ENCODE peak calls at places on chromosome 3, in ten cellular contexts. U is SK-N-SH, I is cardiac muscle cell, Y is stomach, T is esophagus muscularis mucosa, G is astrocyte of the cerebellum, D is body of pancreas, C is AG04450, E is dorsolateral prefrontal cortex, V is foreskin fibroblast. W is an unnamed sample.

GRCh38 chr3:25679166-25679565 is 14.5 kb upstream of the TOP2B start:
- DNase-seq in I (no peak), G (no peak), E (no peak), U (peak; percentile 27), Y (no peak), V (no peak), C (no peak), T (no peak), D (no peak), W (no peak)

GRCh38 chr3:150239764-150240163 is 168.3 kb upstream of the TSC22D2 start:
- DNase-seq in C (no peak), G (no peak), U (no peak), I (no peak), V (no peak), E (no peak), T (no peak), D (no peak), Y (no peak), W (no peak)

GRCh38 chr3:130960139-130960779 is 66.4 kb downstream of the ASTE1 start:
- DNase-seq in G (no peak), D (no peak), E (no peak), U (no peak), T (no peak), V (peak; percentile 67), C (no peak), Y (no peak), I (peak; percentile 7), W (no peak)

GRCh38 chr3:115834068-115834467 is 210.8 kb downstream of the GAP43 start:
- DNase-seq in U (no peak), T (no peak), Y (no peak), C (peak; percentile 70), V (peak; percentile 81), D (no peak), E (no peak), I (no peak), G (peak; percentile 85), W (peak; percentile 53)

GRCh38 chr3:186259612-186260383 is 102.2 kb downstream of the DGKG start:
- DNase-seq in Y (peak; percentile 82), U (peak; percentile 90), G (no peak), V (peak; percentile 75), E (peak; percentile 59), D (peak; percentile 85), I (peak; percentile 86), T (no peak), C (no peak), W (no peak)

GRCh38 chr3:97360804-97361203 is 403.8 kb upstream of the ARL6 start:
- DNase-seq in G (no peak), I (no peak), C (no peak), D (no peak), E (no peak), V (no peak), Y (no peak), U (no peak), T (no peak), W (no peak)

GRCh38 chr3:20320489-20320888 is 134.5 kb upstream of the SGO1 start:
- DNase-seq in I (no peak), Y (peak; percentile 65), E (no peak), D (peak; percentile 74), C (no peak), U (no peak), G (no peak), T (no peak), V (no peak), W (no peak)

GRCh38 chr3:31957106-31957505 is 24.0 kb downstream of the OSBPL10 start:
- DNase-seq in U (no peak), E (no peak), G (no peak), V (no peak), C (no peak), Y (no peak), D (no peak), T (peak; percentile 31), I (no peak), W (no peak)

GRCh38 chr3:110178965-110179364 is 841.6 kb upstream of the DPPA4 start:
- DNase-seq in E (no peak), I (no peak), T (no peak), Y (no peak), C (no peak), V (peak; percentile 38), D (no peak), U (no peak), G (no peak), W (no peak)

GRCh38 chr3:128188958-128189357 is 35.7 kb downstream of the EEFSEC start:
- DNase-seq in G (no peak), C (no peak), U (no peak), E (no peak), T (peak; percentile 62), I (no peak), Y (no peak), V (peak; percentile 33), D (no peak), W (no peak)

GRCh38 chr3:134028486-134029255 is 1.1 kb downstream of the SLCO2A1 start:
- DNase-seq in D (no peak), G (no peak), I (peak; percentile 20), U (no peak), C (no peak), V (no peak), E (no peak), Y (no peak), T (peak; percentile 84), W (no peak)

GRCh38 chr3:86985427-86985826 is 5.5 kb downstream of the VGLL3 start:
- DNase-seq in E (no peak), V (no peak), I (no peak), G (no peak), D (no peak), T (no peak), C (no peak), Y (no peak), U (no peak), W (no peak)

GRCh38 chr3:70615286-70615685 is 302.8 kb upstream of the MDFIC2 start:
- DNase-seq in C (no peak), Y (no peak), E (no peak), T (no peak), I (no peak), G (no peak), D (no peak), U (no peak), V (no peak), W (no peak)

GRCh38 chr3:99909714-99910508 is 92.2 kb downstream of the CMSS1 start:
- DNase-seq in Y (no peak), D (no peak), T (no peak), V (peak; percentile 55), U (no peak), E (no peak), G (no peak), I (no peak), C (no peak), W (no peak)

GRCh38 chr3:159765860-159766294 is 222.8 kb upstream of the IL12A start:
- DNase-seq in I (peak; percentile 65), C (no peak), V (no peak), E (no peak), U (peak; percentile 66), Y (no peak), D (no peak), G (no peak), T (no peak), W (no peak)

GRCh38 chr3:184715943-184716651 is 4.2 kb upstream of the MAGEF1 start:
- DNase-seq in U (no peak), Y (no peak), D (no peak), I (no peak), T (no peak), V (no peak), C (no peak), E (no peak), G (no peak), W (no peak)

GRCh38 chr3:119156868-119157267 is 10.9 kb downstream of the TEX55 start:
- DNase-seq in E (no peak), D (no peak), V (no peak), C (no peak), I (no peak), Y (no peak), T (no peak), G (no peak), U (no peak), W (no peak)

GRCh38 chr3:76551739-76552138 is 488.2 kb upstream of the ROBO2 start:
- DNase-seq in V (no peak), E (peak; percentile 78), I (no peak), C (no peak), T (no peak), D (no peak), G (no peak), Y (no peak), U (no peak), W (no peak)
- H3K4me3 ChIP-seq in V (no peak overlapping the region), E (no peak overlapping the region), I (no peak overlapping the region), C (no peak overlapping the region), T (no peak overlapping the region), D (no peak overlapping the region), G (no peak overlapping the region), Y (no peak overlapping the region), U (no peak overlapping the region), W (no peak overlapping the region)

GRCh38 chr3:22685598-22685997 is 517.5 kb upstream of the UBE2E2 start:
- DNase-seq in D (no peak), Y (no peak), U (no peak), E (no peak), G (no peak), T (no peak), C (no peak), I (no peak), V (peak; percentile 64), W (no peak)
- TF ChIP-seq CTCF in D (no peak), Y (no peak), U (peak; percentile 58), E (no peak), G (peak; percentile 58), T (peak; percentile 19), C (no peak), I (no peak), V (no peak), W (no peak)

DNA sequence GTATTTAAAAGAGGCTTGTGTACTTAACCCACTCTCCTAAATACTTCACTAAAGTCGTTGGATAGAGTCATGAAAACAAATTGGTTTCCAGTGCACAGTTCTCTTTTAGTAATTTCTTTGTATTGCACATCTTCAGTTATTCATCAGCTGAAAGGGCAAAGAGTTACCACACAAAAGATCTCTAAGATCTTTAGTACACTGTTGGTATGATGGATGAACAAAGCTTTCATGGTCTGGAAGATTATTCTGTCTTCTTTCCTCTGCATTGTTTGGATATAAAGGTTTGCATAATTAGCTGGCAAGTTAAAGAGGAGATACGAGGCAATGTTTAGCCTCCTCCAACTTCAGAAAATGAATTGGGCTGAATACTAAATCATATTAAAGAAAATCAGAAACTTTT is 40.5 kb downstream of the BCHE start:
- DNase-seq in V (no peak), C (no peak), I (no peak), T (no peak), U (no peak), G (no peak), D (no peak), E (no peak), Y (no peak), W (no peak)
- H3K4me3 ChIP-seq in V (no peak overlapping the region), C (no peak overlapping the region), I (no peak overlapping the region), T (no peak overlapping the region), U (no peak overlapping the region), G (no peak overlapping the region), D (no peak overlapping the region), E (no peak overlapping the region), Y (no peak overlapping the region), W (no peak overlapping the region)

GRCh38 chr3:182949688-182950087 is 30.6 kb downstream of the DCUN1D1 start:
- DNase-seq in I (no peak), D (no peak), E (no peak), C (no peak), Y (no peak), U (no peak), G (no peak), V (no peak), T (no peak), W (no peak)

GRCh38 chr3:182948305-182948704 is 32.0 kb downstream of the DCUN1D1 start:
- DNase-seq in G (no peak), E (no peak), U (no peak), C (no peak), T (no peak), I (no peak), D (no peak), V (no peak), Y (no peak), W (no peak)

GRCh38 chr3:182947892-182948291 is 32.4 kb downstream of the DCUN1D1 start:
- DNase-seq in Y (no peak), U (no peak), E (no peak), G (no peak), D (no peak), V (no peak), C (no peak), I (no peak), T (no peak), W (no peak)
- TF ChIP-seq CTCF in Y (no peak), U (no peak), E (no peak), G (no peak), D (no peak), V (no peak), C (no peak), I (no peak), T (no peak), W (no peak)